ENCODE peak calls at places on chromosome 13, in nine cellular contexts. One of them, this sample, is unnamed.
A peak's percentile ranks its signal among the peaks of the same experiment; 100 is the strongest.

GRCh38 chr13:23069571-23069970 is 111.2 kb upstream of the SGCG start:
- DNase-seq in CD8-positive, alpha-beta memory T cell: no peak
- DNase-seq in left ventricle myocardium inferior: no peak
- DNase-seq in memory B cell: no peak
- DNase-seq in T-cell: no peak
- DNase-seq in lung microvascular endothelial cell: no peak
- DNase-seq in HTR-8/SVneo: no peak
- DNase-seq in aorta: no peak
- DNase-seq in non-pigmented ciliary epithelial cell: peak; percentile 36
- DNase-seq in this sample: no peak

GRCh38 chr13:97211986-97212385 is 10.1 kb upstream of the MBNL2 start:
- DNase-seq in CD8-positive, alpha-beta memory T cell: no peak
- DNase-seq in left ventricle myocardium inferior: no peak
- DNase-seq in memory B cell: no peak
- DNase-seq in T-cell: no peak
- DNase-seq in lung microvascular endothelial cell: no peak
- DNase-seq in HTR-8/SVneo: no peak
- DNase-seq in aorta: no peak
- DNase-seq in non-pigmented ciliary epithelial cell: no peak
- DNase-seq in this sample: no peak

GRCh38 chr13:51639171-51639570 is 54.9 kb downstream of the WDFY2 start:
- DNase-seq in CD8-positive, alpha-beta memory T cell: no peak
- DNase-seq in left ventricle myocardium inferior: no peak
- DNase-seq in memory B cell: no peak
- DNase-seq in T-cell: no peak
- DNase-seq in lung microvascular endothelial cell: peak; percentile 40
- DNase-seq in HTR-8/SVneo: no peak
- DNase-seq in aorta: no peak
- DNase-seq in non-pigmented ciliary epithelial cell: no peak
- DNase-seq in this sample: no peak

GRCh38 chr13:77779461-77780272 is 82.2 kb downstream of the SLAIN1 start:
- DNase-seq in CD8-positive, alpha-beta memory T cell: no peak
- DNase-seq in left ventricle myocardium inferior: no peak
- DNase-seq in memory B cell: no peak
- DNase-seq in T-cell: peak; percentile 3
- DNase-seq in lung microvascular endothelial cell: peak; percentile 89
- DNase-seq in HTR-8/SVneo: peak; percentile 7
- DNase-seq in aorta: no peak
- DNase-seq in non-pigmented ciliary epithelial cell: peak; percentile 44
- DNase-seq in this sample: peak; percentile 85

GRCh38 chr13:27775943-27776342 is 16.3 kb upstream of the GSX1 start:
- DNase-seq in CD8-positive, alpha-beta memory T cell: no peak
- DNase-seq in left ventricle myocardium inferior: no peak
- DNase-seq in memory B cell: no peak
- DNase-seq in T-cell: no peak
- DNase-seq in lung microvascular endothelial cell: no peak
- DNase-seq in HTR-8/SVneo: no peak
- DNase-seq in aorta: no peak
- DNase-seq in non-pigmented ciliary epithelial cell: no peak
- DNase-seq in this sample: no peak

GRCh38 chr13:110942248-110942981 is 27.5 kb upstream of the ANKRD10 start:
- DNase-seq in CD8-positive, alpha-beta memory T cell: no peak
- DNase-seq in left ventricle myocardium inferior: no peak
- DNase-seq in memory B cell: no peak
- DNase-seq in T-cell: no peak
- DNase-seq in lung microvascular endothelial cell: no peak
- DNase-seq in HTR-8/SVneo: no peak
- DNase-seq in aorta: no peak
- DNase-seq in non-pigmented ciliary epithelial cell: no peak
- DNase-seq in this sample: no peak

GRCh38 chr13:48093588-48093987 is 1.3 kb downstream of the MED4 start:
- DNase-seq in CD8-positive, alpha-beta memory T cell: no peak
- DNase-seq in left ventricle myocardium inferior: no peak
- DNase-seq in memory B cell: no peak
- DNase-seq in T-cell: no peak
- DNase-seq in lung microvascular endothelial cell: no peak
- DNase-seq in HTR-8/SVneo: no peak
- DNase-seq in aorta: no peak
- DNase-seq in non-pigmented ciliary epithelial cell: no peak
- DNase-seq in this sample: no peak

GRCh38 chr13:59364508-59365187 is 799.1 kb downstream of the DIAPH3 start:
- DNase-seq in CD8-positive, alpha-beta memory T cell: no peak
- DNase-seq in left ventricle myocardium inferior: no peak
- DNase-seq in memory B cell: no peak
- DNase-seq in T-cell: no peak
- DNase-seq in lung microvascular endothelial cell: no peak
- DNase-seq in HTR-8/SVneo: no peak
- DNase-seq in aorta: no peak
- DNase-seq in non-pigmented ciliary epithelial cell: no peak
- DNase-seq in this sample: no peak